ENCODE peak calls at places on chromosomes 13 and 19, in nine cellular contexts. I is neural progenitor cell, X is fibroblast of mammary gland, G is AG04450, U is cardiac fibroblast, S is H1, R is tibial nerve, V is astrocyte, P is cardiac muscle cell. D is an unnamed sample.

GRCh38 chr19:39824143-39825092 is 9.5 kb downstream of the DYRK1B start:
- DNase-seq in S (peak; percentile 75), X (peak; percentile 92), R (peak; percentile 83), V (peak; percentile 87), G (peak; percentile 72), U (peak; percentile 94), P (peak; percentile 95), I (peak; percentile 96), D (peak; percentile 86)

GRCh38 chr13:86653009-86653408 is 853.8 kb upstream of the SLITRK6 start:
- DNase-seq in R (no peak), U (no peak), S (no peak), V (no peak), I (no peak), P (no peak), G (no peak), X (no peak), D (no peak)

GRCh38 chr13:52414963-52415362 is 9.0 kb upstream of the THSD1 start:
- DNase-seq in P (peak; percentile 61), I (no peak), R (no peak), V (peak; percentile 69), X (peak; percentile 54), U (peak; percentile 85), S (no peak), G (no peak), D (no peak)

GRCh38 chr19:36266375-36266961 is 51.6 kb downstream of the ZNF146 start:
- DNase-seq in V (no peak), G (no peak), R (no peak), U (peak; percentile 33), X (no peak), P (no peak), I (no peak), S (no peak), D (no peak)

GRCh38 chr19:2797280-2797679 is 12.0 kb downstream of the THOP1 start:
- DNase-seq in U (no peak), P (no peak), X (no peak), V (no peak), R (no peak), S (no peak), I (no peak), G (no peak), D (no peak)

GRCh38 chr13:82330499-82330898 is 1551.8 kb downstream of the SLITRK1 start:
- DNase-seq in X (peak; percentile 21), I (no peak), S (no peak), G (no peak), U (peak; percentile 30), V (no peak), P (peak; percentile 24), R (no peak), D (no peak)

GRCh38 chr19:5130371-5131030 is 161.6 kb downstream of the KDM4B start:
- DNase-seq in S (no peak), U (no peak), V (no peak), G (no peak), X (no peak), P (no peak), I (no peak), R (no peak), D (no peak)

GRCh38 chr13:24212254-24212653 is 51.7 kb downstream of the SPATA13 start:
- DNase-seq in I (no peak), V (no peak), R (no peak), X (no peak), U (no peak), P (no peak), S (no peak), G (no peak), D (no peak)

GRCh38 chr19:11195169-11195568 is 2.2 kb downstream of the KANK2 start:
- DNase-seq in X (no peak), S (no peak), R (no peak), P (no peak), U (peak; percentile 46), I (no peak), G (no peak), V (no peak), D (no peak)

GRCh38 chr13:102400619-102401125 is 1.2 kb downstream of the FGF14 start:
- DNase-seq in X (peak; percentile 42), R (no peak), G (no peak), U (no peak), S (no peak), I (peak; percentile 47), V (no peak), P (no peak), D (no peak)

GRCh38 chr13:30121666-30122065 is 185.7 kb downstream of the KATNAL1 start:
- DNase-seq in P (no peak), U (no peak), X (no peak), R (no peak), V (no peak), G (no peak), I (no peak), S (no peak), D (no peak)

GRCh38 chr13:50616101-50616500 is 227.4 kb downstream of the DLEU7 start:
- DNase-seq in X (peak; percentile 86), G (peak; percentile 26), I (no peak), R (no peak), S (no peak), U (peak; percentile 85), P (peak; percentile 24), V (peak; percentile 52), D (no peak)

GRCh38 chr13:67366533-67366932 is 136.4 kb upstream of the PCDH9 start:
- DNase-seq in U (peak; percentile 66), R (no peak), P (peak; percentile 52), S (no peak), V (no peak), I (no peak), X (peak; percentile 52), G (no peak), D (no peak)

GRCh38 chr13:110106726-110107125 is 200.2 kb downstream of the COL4A1 start:
- DNase-seq in U (no peak), G (no peak), S (no peak), V (no peak), X (no peak), P (peak; percentile 69), R (no peak), I (no peak), D (no peak)

GRCh38 chr13:32415019-32415418 is 12.9 kb downstream of the N4BP2L1 start:
- DNase-seq in X (peak; percentile 28), P (peak; percentile 21), R (no peak), V (no peak), I (peak; percentile 51), G (no peak), S (no peak), U (peak; percentile 36), D (no peak)

GRCh38 chr13:99911965-99912566 is 59.5 kb downstream of the ZIC5 start:
- DNase-seq in V (no peak), S (no peak), I (no peak), G (no peak), P (no peak), X (no peak), R (no peak), U (no peak), D (no peak)

GRCh38 chr13:28495586-28496564 is 947 bp upstream of the FLT1 start:
- DNase-seq in V (no peak), G (no peak), X (no peak), R (no peak), S (no peak), I (no peak), P (no peak), U (no peak), D (no peak)

GRCh38 chr13:41054919-41055619 is 6.2 kb upstream of the WBP4 start:
- DNase-seq in G (no peak), V (no peak), U (no peak), S (no peak), P (no peak), R (no peak), I (peak; percentile 31), X (no peak), D (no peak)
- TF ChIP-seq CTCF in G (peak; percentile 32), V (peak; percentile 21), U (peak; percentile 36), S (no peak), P (peak; percentile 25), R (no peak), I (peak; percentile 46), X (peak; percentile 54), D (peak; percentile 45)

GRCh38 chr19:37914908-37915307 is 7.9 kb downstream of the SIPA1L3 start:
- DNase-seq in R (no peak), P (no peak), X (no peak), V (no peak), I (no peak), U (no peak), S (no peak), G (no peak), D (no peak)
- H3K4me3 ChIP-seq in R (no peak overlapping the region), P (no peak overlapping the region), X (no peak overlapping the region), V (no peak overlapping the region), I (no peak overlapping the region), U (no peak overlapping the region), S (no peak overlapping the region), G (no peak overlapping the region), D (no peak overlapping the region)

GRCh38 chr13:91741925-91742324 is 343.5 kb downstream of the GPC5 start:
- DNase-seq in U (no peak), R (no peak), G (no peak), X (no peak), S (no peak), P (no peak), V (no peak), I (no peak), D (no peak)

GRCh38 chr13:91740811-91741210 is 342.4 kb downstream of the GPC5 start:
- DNase-seq in R (no peak), I (peak; percentile 54), U (no peak), X (no peak), P (no peak), V (no peak), S (no peak), G (no peak), D (no peak)

GRCh38 chr13:91744284-91744683 is 345.9 kb downstream of the GPC5 start:
- DNase-seq in I (no peak), V (no peak), S (no peak), P (no peak), U (no peak), X (no peak), R (no peak), G (no peak), D (no peak)

DNA sequence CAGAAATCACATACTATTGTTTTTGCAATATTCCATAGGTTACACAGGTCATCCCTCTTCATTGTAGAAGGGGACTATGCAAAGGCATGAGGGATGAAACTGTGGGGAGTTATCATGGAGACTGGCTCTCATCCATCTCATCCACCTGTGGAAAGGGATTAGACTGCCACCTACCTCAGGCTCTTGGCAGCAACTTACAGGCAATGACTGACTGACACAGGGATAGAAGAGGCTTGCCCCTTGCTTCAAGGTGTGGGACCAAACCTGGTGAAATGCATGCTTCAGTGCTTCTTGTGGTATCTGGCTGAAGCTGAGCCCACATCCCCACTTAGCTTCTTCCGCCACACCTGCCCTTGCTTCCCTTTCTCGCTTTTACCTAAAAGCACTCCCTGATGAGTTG is 341.3 kb downstream of the GPC5 start:
- DNase-seq in P (no peak), G (no peak), V (no peak), U (no peak), S (no peak), X (no peak), R (no peak), I (no peak), D (no peak)
- TF ChIP-seq CTCF in P (no peak), G (no peak), V (no peak), U (no peak), S (peak; percentile 20), X (no peak), R (no peak), I (peak; percentile 20), D (no peak)

DNA sequence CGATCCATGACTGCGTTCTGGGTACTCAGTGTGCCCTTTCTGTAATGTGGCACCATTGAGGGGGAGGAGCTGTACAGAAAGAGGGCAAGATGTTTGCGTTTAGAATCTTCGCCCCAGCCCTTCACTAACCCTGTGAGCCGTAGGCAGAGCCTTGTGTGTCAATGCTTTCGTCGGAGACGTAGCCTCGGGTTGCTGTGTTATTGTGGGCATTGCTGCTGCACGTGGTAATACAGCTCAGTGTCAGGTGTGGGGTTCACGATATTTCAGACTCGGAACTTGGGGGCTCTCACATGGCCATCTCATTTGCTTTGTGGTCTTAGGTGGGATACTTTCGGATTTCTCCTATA is 6.1 kb downstream of the RPS9 start:
- DNase-seq in I (no peak), R (no peak), S (no peak), G (no peak), P (no peak), V (no peak), X (no peak), U (no peak), D (no peak)
- H3K4me3 ChIP-seq in I (no peak overlapping the region), R (no peak overlapping the region), S (no peak overlapping the region), G (no peak overlapping the region), P (no peak overlapping the region), V (no peak overlapping the region), X (no peak overlapping the region), U (no peak overlapping the region), D (no peak overlapping the region)